ENCODE peak calls at places on chromosomes 12 and 14, in nine cellular contexts. One of them, this sample, is unnamed.
A peak's percentile ranks its signal among the peaks of the same experiment; 100 is the strongest.

GRCh38 chr14:82394916-82395315 is 861.3 kb upstream of the SEL1L start:
- DNase-seq in AG04450: no peak
- DNase-seq in neural crest cell: no peak
- DNase-seq in non-pigmented ciliary epithelial cell: no peak
- DNase-seq in RKO: no peak
- DNase-seq in activated naive CD4-positive, alpha-beta T cell: no peak
- DNase-seq in HEK293T: no peak
- DNase-seq in HT1080: no peak
- DNase-seq in GM04504: no peak
- DNase-seq in this sample: no peak

GRCh38 chr12:123602651-123603195 is 824 bp downstream of the DDX55 start:
- DNase-seq in AG04450: no peak
- DNase-seq in neural crest cell: no peak
- DNase-seq in non-pigmented ciliary epithelial cell: no peak
- DNase-seq in RKO: no peak
- DNase-seq in activated naive CD4-positive, alpha-beta T cell: no peak
- DNase-seq in HEK293T: no peak
- DNase-seq in HT1080: no peak
- DNase-seq in GM04504: no peak
- DNase-seq in this sample: no peak

GRCh38 chr12:54021432-54022013 is 6.7 kb upstream of the HOXC6 start:
- DNase-seq in AG04450: no peak
- DNase-seq in neural crest cell: no peak
- DNase-seq in non-pigmented ciliary epithelial cell: no peak
- DNase-seq in RKO: no peak
- DNase-seq in activated naive CD4-positive, alpha-beta T cell: no peak
- DNase-seq in HEK293T: no peak
- DNase-seq in HT1080: no peak
- DNase-seq in GM04504: no peak
- DNase-seq in this sample: no peak

GRCh38 chr14:23160924-23161522 is 22.4 kb downstream of the SLC7A8 start:
- DNase-seq in AG04450: peak; percentile 30
- DNase-seq in neural crest cell: no peak
- DNase-seq in non-pigmented ciliary epithelial cell: peak; percentile 73
- DNase-seq in RKO: peak; percentile 58
- DNase-seq in activated naive CD4-positive, alpha-beta T cell: no peak
- DNase-seq in HEK293T: no peak
- DNase-seq in HT1080: peak; percentile 65
- DNase-seq in GM04504: peak; percentile 65
- DNase-seq in this sample: peak; percentile 62

GRCh38 chr12:53212931-53213330 is 5.9 kb upstream of the ITGB7 start:
- DNase-seq in AG04450: no peak
- DNase-seq in neural crest cell: no peak
- DNase-seq in non-pigmented ciliary epithelial cell: no peak
- DNase-seq in RKO: no peak
- DNase-seq in activated naive CD4-positive, alpha-beta T cell: no peak
- DNase-seq in HEK293T: no peak
- DNase-seq in HT1080: no peak
- DNase-seq in GM04504: no peak
- DNase-seq in this sample: no peak

GRCh38 chr12:13128291-13129000 is 25.0 kb upstream of the GSG1 start:
- DNase-seq in AG04450: no peak
- DNase-seq in neural crest cell: no peak
- DNase-seq in non-pigmented ciliary epithelial cell: no peak
- DNase-seq in RKO: no peak
- DNase-seq in activated naive CD4-positive, alpha-beta T cell: no peak
- DNase-seq in HEK293T: no peak
- DNase-seq in HT1080: no peak
- DNase-seq in GM04504: peak; percentile 53
- DNase-seq in this sample: no peak

GRCh38 chr14:31583043-31583442 is 21.8 kb downstream of the NUBPL start:
- DNase-seq in AG04450: no peak
- DNase-seq in neural crest cell: no peak
- DNase-seq in non-pigmented ciliary epithelial cell: no peak
- DNase-seq in RKO: no peak
- DNase-seq in activated naive CD4-positive, alpha-beta T cell: no peak
- DNase-seq in HEK293T: no peak
- DNase-seq in HT1080: no peak
- DNase-seq in GM04504: no peak
- DNase-seq in this sample: no peak

GRCh38 chr12:64385468-64385867 is 5.1 kb downstream of the C12orf56 start:
- DNase-seq in AG04450: no peak
- DNase-seq in neural crest cell: no peak
- DNase-seq in non-pigmented ciliary epithelial cell: peak; percentile 19
- DNase-seq in RKO: peak; percentile 59
- DNase-seq in activated naive CD4-positive, alpha-beta T cell: no peak
- DNase-seq in HEK293T: no peak
- DNase-seq in HT1080: peak; percentile 64
- DNase-seq in GM04504: no peak
- DNase-seq in this sample: peak; percentile 44

GRCh38 chr14:76126066-76126465 is 25.7 kb upstream of the GPATCH2L start:
- DNase-seq in AG04450: no peak
- DNase-seq in neural crest cell: no peak
- DNase-seq in non-pigmented ciliary epithelial cell: no peak
- DNase-seq in RKO: no peak
- DNase-seq in activated naive CD4-positive, alpha-beta T cell: no peak
- DNase-seq in HEK293T: no peak
- DNase-seq in HT1080: no peak
- DNase-seq in GM04504: no peak
- DNase-seq in this sample: no peak

GRCh38 chr12:119714614-119715267 is 46.8 kb downstream of the PRKAB1 start:
- DNase-seq in AG04450: no peak
- DNase-seq in neural crest cell: no peak
- DNase-seq in non-pigmented ciliary epithelial cell: no peak
- DNase-seq in RKO: no peak
- DNase-seq in activated naive CD4-positive, alpha-beta T cell: no peak
- DNase-seq in HEK293T: no peak
- DNase-seq in HT1080: no peak
- DNase-seq in GM04504: no peak
- DNase-seq in this sample: no peak

GRCh38 chr12:126797525-126797924 is 1469.4 kb upstream of the TMEM132C start:
- DNase-seq in AG04450: no peak
- DNase-seq in neural crest cell: no peak
- DNase-seq in non-pigmented ciliary epithelial cell: no peak
- DNase-seq in RKO: no peak
- DNase-seq in activated naive CD4-positive, alpha-beta T cell: no peak
- DNase-seq in HEK293T: no peak
- DNase-seq in HT1080: no peak
- DNase-seq in GM04504: no peak
- DNase-seq in this sample: no peak

GRCh38 chr12:238116-238515 is 24.2 kb upstream of the SLC6A12 start:
- DNase-seq in AG04450: no peak
- DNase-seq in neural crest cell: no peak
- DNase-seq in non-pigmented ciliary epithelial cell: no peak
- DNase-seq in RKO: no peak
- DNase-seq in activated naive CD4-positive, alpha-beta T cell: no peak
- DNase-seq in HEK293T: no peak
- DNase-seq in HT1080: no peak
- DNase-seq in GM04504: no peak
- DNase-seq in this sample: no peak

GRCh38 chr12:59699408-59700144 is 103.7 kb downstream of the SLC16A7 start:
- DNase-seq in AG04450: peak; percentile 49
- DNase-seq in neural crest cell: no peak
- DNase-seq in non-pigmented ciliary epithelial cell: peak; percentile 34
- DNase-seq in RKO: no peak
- DNase-seq in activated naive CD4-positive, alpha-beta T cell: no peak
- DNase-seq in HEK293T: no peak
- DNase-seq in HT1080: peak; percentile 6
- DNase-seq in GM04504: peak; percentile 71
- DNase-seq in this sample: peak; percentile 84

GRCh38 chr12:49818241-49818640 is 10.0 kb downstream of the NCKAP5L start:
- DNase-seq in AG04450: no peak
- DNase-seq in neural crest cell: no peak
- DNase-seq in non-pigmented ciliary epithelial cell: no peak
- DNase-seq in RKO: no peak
- DNase-seq in activated naive CD4-positive, alpha-beta T cell: no peak
- DNase-seq in HEK293T: no peak
- DNase-seq in HT1080: no peak
- DNase-seq in GM04504: no peak
- DNase-seq in this sample: no peak

GRCh38 chr14:21734457-21735074 is 60.9 kb upstream of the OR4E1 start:
- DNase-seq in AG04450: no peak
- DNase-seq in neural crest cell: peak; percentile 13
- DNase-seq in non-pigmented ciliary epithelial cell: peak; percentile 11
- DNase-seq in RKO: peak; percentile 65
- DNase-seq in activated naive CD4-positive, alpha-beta T cell: no peak
- DNase-seq in HEK293T: peak; percentile 48
- DNase-seq in HT1080: peak; percentile 37
- DNase-seq in GM04504: no peak
- DNase-seq in this sample: peak; percentile 6

GRCh38 chr14:105476937-105477658 is 2.5 kb downstream of the CRIP2 start:
- DNase-seq in AG04450: no peak
- DNase-seq in neural crest cell: no peak
- DNase-seq in non-pigmented ciliary epithelial cell: no peak
- DNase-seq in RKO: no peak
- DNase-seq in activated naive CD4-positive, alpha-beta T cell: no peak
- DNase-seq in HEK293T: no peak
- DNase-seq in HT1080: no peak
- DNase-seq in GM04504: no peak
- DNase-seq in this sample: no peak

GRCh38 chr14:88559852-88560251 is 3.0 kb upstream of the ZC3H14 start:
- DNase-seq in AG04450: peak; percentile 38
- DNase-seq in neural crest cell: no peak
- DNase-seq in non-pigmented ciliary epithelial cell: no peak
- DNase-seq in RKO: peak; percentile 76
- DNase-seq in activated naive CD4-positive, alpha-beta T cell: no peak
- DNase-seq in HEK293T: no peak
- DNase-seq in HT1080: peak; percentile 74
- DNase-seq in GM04504: peak; percentile 36
- DNase-seq in this sample: no peak

GRCh38 chr12:22860926-22861325 is 236.0 kb downstream of the ETNK1 start:
- DNase-seq in AG04450: no peak
- DNase-seq in neural crest cell: no peak
- DNase-seq in non-pigmented ciliary epithelial cell: no peak
- DNase-seq in RKO: no peak
- DNase-seq in activated naive CD4-positive, alpha-beta T cell: no peak
- DNase-seq in HEK293T: no peak
- DNase-seq in HT1080: no peak
- DNase-seq in GM04504: no peak
- DNase-seq in this sample: no peak

GRCh38 chr12:56413392-56413791 is 35.8 kb downstream of the TIMELESS start:
- DNase-seq in AG04450: no peak
- DNase-seq in neural crest cell: no peak
- DNase-seq in non-pigmented ciliary epithelial cell: no peak
- DNase-seq in RKO: no peak
- DNase-seq in activated naive CD4-positive, alpha-beta T cell: no peak
- DNase-seq in HEK293T: no peak
- DNase-seq in HT1080: no peak
- DNase-seq in GM04504: no peak
- DNase-seq in this sample: no peak

GRCh38 chr14:94029250-94029649 is 3.1 kb downstream of the OTUB2 start:
- DNase-seq in AG04450: no peak
- DNase-seq in neural crest cell: no peak
- DNase-seq in non-pigmented ciliary epithelial cell: no peak
- DNase-seq in RKO: no peak
- DNase-seq in activated naive CD4-positive, alpha-beta T cell: no peak
- DNase-seq in HEK293T: no peak
- DNase-seq in HT1080: no peak
- DNase-seq in GM04504: no peak
- DNase-seq in this sample: no peak

GRCh38 chr14:21056520-21057163 is 980 bp upstream of the RNASE8 start:
- DNase-seq in AG04450: no peak
- DNase-seq in neural crest cell: no peak
- DNase-seq in non-pigmented ciliary epithelial cell: no peak
- DNase-seq in RKO: no peak
- DNase-seq in activated naive CD4-positive, alpha-beta T cell: no peak
- DNase-seq in HEK293T: no peak
- DNase-seq in HT1080: peak; percentile 57
- DNase-seq in GM04504: peak; percentile 64
- DNase-seq in this sample: no peak

GRCh38 chr12:108306014-108306501 is 33.1 kb downstream of the CMKLR1 start:
- DNase-seq in AG04450: no peak
- DNase-seq in neural crest cell: no peak
- DNase-seq in non-pigmented ciliary epithelial cell: peak; percentile 36
- DNase-seq in RKO: peak; percentile 36
- DNase-seq in activated naive CD4-positive, alpha-beta T cell: no peak
- DNase-seq in HEK293T: no peak
- DNase-seq in HT1080: peak; percentile 73
- DNase-seq in GM04504: peak; percentile 41
- DNase-seq in this sample: no peak

GRCh38 chr12:106739815-106740552 is 34.5 kb upstream of the RIC8B start:
- DNase-seq in AG04450: no peak
- DNase-seq in neural crest cell: no peak
- DNase-seq in non-pigmented ciliary epithelial cell: peak; percentile 8
- DNase-seq in RKO: no peak
- DNase-seq in activated naive CD4-positive, alpha-beta T cell: no peak
- DNase-seq in HEK293T: no peak
- DNase-seq in HT1080: peak; percentile 69
- DNase-seq in GM04504: no peak
- DNase-seq in this sample: no peak

GRCh38 chr12:2092890-2093289 is 40.1 kb downstream of the CACNA1C start:
- DNase-seq in AG04450: no peak
- DNase-seq in neural crest cell: no peak
- DNase-seq in non-pigmented ciliary epithelial cell: no peak
- DNase-seq in RKO: no peak
- DNase-seq in activated naive CD4-positive, alpha-beta T cell: no peak
- DNase-seq in HEK293T: no peak
- DNase-seq in HT1080: no peak
- DNase-seq in GM04504: no peak
- DNase-seq in this sample: no peak

GRCh38 chr12:132342322-132342721 is 12.9 kb upstream of the GALNT9 start:
- DNase-seq in AG04450: no peak
- DNase-seq in neural crest cell: no peak
- DNase-seq in non-pigmented ciliary epithelial cell: no peak
- DNase-seq in RKO: no peak
- DNase-seq in activated naive CD4-positive, alpha-beta T cell: no peak
- DNase-seq in HEK293T: peak; percentile 57
- DNase-seq in HT1080: no peak
- DNase-seq in GM04504: no peak
- DNase-seq in this sample: no peak

GRCh38 chr14:100648474-100649172 is 61.4 kb upstream of the BEGAIN start:
- DNase-seq in AG04450: no peak
- DNase-seq in neural crest cell: no peak
- DNase-seq in non-pigmented ciliary epithelial cell: no peak
- DNase-seq in RKO: no peak
- DNase-seq in activated naive CD4-positive, alpha-beta T cell: no peak
- DNase-seq in HEK293T: no peak
- DNase-seq in HT1080: no peak
- DNase-seq in GM04504: no peak
- DNase-seq in this sample: no peak

GRCh38 chr12:10385181-10385613 is 4.6 kb downstream of the KLRK1 start:
- DNase-seq in AG04450: no peak
- DNase-seq in neural crest cell: no peak
- DNase-seq in non-pigmented ciliary epithelial cell: peak; percentile 90
- DNase-seq in RKO: no peak
- DNase-seq in activated naive CD4-positive, alpha-beta T cell: no peak
- DNase-seq in HEK293T: no peak
- DNase-seq in HT1080: peak; percentile 62
- DNase-seq in GM04504: peak; percentile 52
- DNase-seq in this sample: peak; percentile 67

GRCh38 chr12:99054601-99055128 is 409.6 kb downstream of the APAF1 start:
- DNase-seq in AG04450: no peak
- DNase-seq in neural crest cell: no peak
- DNase-seq in non-pigmented ciliary epithelial cell: no peak
- DNase-seq in RKO: peak; percentile 9
- DNase-seq in activated naive CD4-positive, alpha-beta T cell: no peak
- DNase-seq in HEK293T: no peak
- DNase-seq in HT1080: peak; percentile 12
- DNase-seq in GM04504: no peak
- DNase-seq in this sample: no peak

GRCh38 chr12:107461222-107461980 is 224.2 kb upstream of the PWP1 start:
- DNase-seq in AG04450: peak; percentile 42
- DNase-seq in neural crest cell: no peak
- DNase-seq in non-pigmented ciliary epithelial cell: peak; percentile 65
- DNase-seq in RKO: peak; percentile 11
- DNase-seq in activated naive CD4-positive, alpha-beta T cell: no peak
- DNase-seq in HEK293T: no peak
- DNase-seq in HT1080: peak; percentile 97
- DNase-seq in GM04504: peak; percentile 48
- DNase-seq in this sample: peak; percentile 65

GRCh38 chr12:49413796-49414195 is 46.5 kb downstream of the SPATS2 start:
- DNase-seq in AG04450: no peak
- DNase-seq in neural crest cell: no peak
- DNase-seq in non-pigmented ciliary epithelial cell: no peak
- DNase-seq in RKO: no peak
- DNase-seq in activated naive CD4-positive, alpha-beta T cell: no peak
- DNase-seq in HEK293T: no peak
- DNase-seq in HT1080: no peak
- DNase-seq in GM04504: no peak
- DNase-seq in this sample: no peak

GRCh38 chr14:33467967-33468366 is 482.9 kb downstream of the EGLN3 start:
- DNase-seq in AG04450: no peak
- DNase-seq in neural crest cell: no peak
- DNase-seq in non-pigmented ciliary epithelial cell: no peak
- DNase-seq in RKO: no peak
- DNase-seq in activated naive CD4-positive, alpha-beta T cell: no peak
- DNase-seq in HEK293T: no peak
- DNase-seq in HT1080: no peak
- DNase-seq in GM04504: no peak
- DNase-seq in this sample: no peak

This sample was measured in HS-5.